ENCODE peak calls at places on chromosomes 6 and 20, in ten cellular contexts. One of them, this sample, is unnamed.

GRCh38 chr20:11687546-11688292 is 230.0 kb upstream of the BTBD3 start:
- DNase-seq in neural crest cell: no peak
- DNase-seq in AG09319: no peak
- DNase-seq in activated CD4-positive, alpha-beta T cell treated with anti-CD3 and anti-CD28 coated beads, Interleukin-2, amount 50 U/mL, for 1 hour: no peak
- DNase-seq in NCI-H1105 treated with DMSO at 0.1 percent for 48 hours: peak
- DNase-seq in sciatic nerve: no peak
- DNase-seq in PC-3: peak
- DNase-seq in left lung: no peak
- DNase-seq in HFFc6: no peak
- DNase-seq in H7: no peak
- DNase-seq in this sample: no peak

GRCh38 chr20:63272105-63273078 is at the start of gene ARFGAP1:
- DNase-seq in AG09319: peak
- DNase-seq in sciatic nerve: peak
- DNase-seq in NCI-H1105 treated with DMSO at 0.1 percent for 48 hours: peak
- DNase-seq in PC-3: peak
- DNase-seq in HFFc6: peak
- DNase-seq in neural crest cell: peak
- DNase-seq in left lung: peak
- DNase-seq in activated CD4-positive, alpha-beta T cell treated with anti-CD3 and anti-CD28 coated beads, Interleukin-2, amount 50 U/mL, for 1 hour: peak
- DNase-seq in H7: peak
- DNase-seq in this sample: peak

GRCh38 chr6:3202999-3203696 is 24.3 kb downstream of the TUBB2B start:
- DNase-seq in left lung: no peak
- DNase-seq in PC-3: no peak
- DNase-seq in HFFc6: peak
- DNase-seq in NCI-H1105 treated with DMSO at 0.1 percent for 48 hours: no peak
- DNase-seq in neural crest cell: no peak
- DNase-seq in H7: no peak
- DNase-seq in AG09319: no peak
- DNase-seq in activated CD4-positive, alpha-beta T cell treated with anti-CD3 and anti-CD28 coated beads, Interleukin-2, amount 50 U/mL, for 1 hour: no peak
- DNase-seq in sciatic nerve: no peak
- DNase-seq in this sample: no peak

GRCh38 chr6:163335671-163336545 is 78.6 kb upstream of the QKI start:
- DNase-seq in neural crest cell: no peak
- DNase-seq in sciatic nerve: peak
- DNase-seq in NCI-H1105 treated with DMSO at 0.1 percent for 48 hours: no peak
- DNase-seq in H7: peak
- DNase-seq in activated CD4-positive, alpha-beta T cell treated with anti-CD3 and anti-CD28 coated beads, Interleukin-2, amount 50 U/mL, for 1 hour: no peak
- DNase-seq in AG09319: no peak
- DNase-seq in PC-3: no peak
- DNase-seq in HFFc6: no peak
- DNase-seq in left lung: peak
- DNase-seq in this sample: no peak

GRCh38 chr6:2958331-2958711 is 13.0 kb downstream of the SERPINB6 start:
- DNase-seq in PC-3: no peak
- DNase-seq in HFFc6: no peak
- DNase-seq in sciatic nerve: no peak
- DNase-seq in neural crest cell: no peak
- DNase-seq in AG09319: no peak
- DNase-seq in NCI-H1105 treated with DMSO at 0.1 percent for 48 hours: no peak
- DNase-seq in activated CD4-positive, alpha-beta T cell treated with anti-CD3 and anti-CD28 coated beads, Interleukin-2, amount 50 U/mL, for 1 hour: no peak
- DNase-seq in H7: no peak
- DNase-seq in left lung: peak
- DNase-seq in this sample: no peak

GRCh38 chr20:60203451-60203850 is 245.2 kb downstream of the CDH26 start:
- DNase-seq in AG09319: no peak
- DNase-seq in NCI-H1105 treated with DMSO at 0.1 percent for 48 hours: no peak
- DNase-seq in PC-3: peak
- DNase-seq in left lung: no peak
- DNase-seq in activated CD4-positive, alpha-beta T cell treated with anti-CD3 and anti-CD28 coated beads, Interleukin-2, amount 50 U/mL, for 1 hour: no peak
- DNase-seq in H7: no peak
- DNase-seq in HFFc6: peak
- DNase-seq in sciatic nerve: no peak
- DNase-seq in neural crest cell: no peak
- DNase-seq in this sample: no peak

GRCh38 chr6:159169557-159170332 is 545 bp downstream of the FNDC1 start:
- DNase-seq in activated CD4-positive, alpha-beta T cell treated with anti-CD3 and anti-CD28 coated beads, Interleukin-2, amount 50 U/mL, for 1 hour: peak
- DNase-seq in PC-3: no peak
- DNase-seq in HFFc6: no peak
- DNase-seq in H7: peak
- DNase-seq in sciatic nerve: peak
- DNase-seq in neural crest cell: peak
- DNase-seq in left lung: no peak
- DNase-seq in NCI-H1105 treated with DMSO at 0.1 percent for 48 hours: peak
- DNase-seq in AG09319: no peak
- DNase-seq in this sample: no peak

GRCh38 chr20:48066256-48066655 is 281.0 kb upstream of the SULF2 start:
- DNase-seq in left lung: no peak
- DNase-seq in H7: no peak
- DNase-seq in HFFc6: no peak
- DNase-seq in neural crest cell: no peak
- DNase-seq in sciatic nerve: no peak
- DNase-seq in PC-3: peak
- DNase-seq in NCI-H1105 treated with DMSO at 0.1 percent for 48 hours: no peak
- DNase-seq in activated CD4-positive, alpha-beta T cell treated with anti-CD3 and anti-CD28 coated beads, Interleukin-2, amount 50 U/mL, for 1 hour: no peak
- DNase-seq in AG09319: no peak
- DNase-seq in this sample: no peak

GRCh38 chr6:143592335-143592734 is 80.8 kb upstream of the FUCA2 start:
- DNase-seq in neural crest cell: no peak
- DNase-seq in activated CD4-positive, alpha-beta T cell treated with anti-CD3 and anti-CD28 coated beads, Interleukin-2, amount 50 U/mL, for 1 hour: no peak
- DNase-seq in left lung: no peak
- DNase-seq in HFFc6: no peak
- DNase-seq in H7: peak
- DNase-seq in AG09319: no peak
- DNase-seq in sciatic nerve: no peak
- DNase-seq in NCI-H1105 treated with DMSO at 0.1 percent for 48 hours: peak
- DNase-seq in PC-3: peak
- DNase-seq in this sample: no peak

GRCh38 chr20:36881888-36882287 is 6.0 kb downstream of the TLDC2 start:
- DNase-seq in activated CD4-positive, alpha-beta T cell treated with anti-CD3 and anti-CD28 coated beads, Interleukin-2, amount 50 U/mL, for 1 hour: no peak
- DNase-seq in PC-3: no peak
- DNase-seq in sciatic nerve: no peak
- DNase-seq in neural crest cell: no peak
- DNase-seq in HFFc6: no peak
- DNase-seq in H7: no peak
- DNase-seq in NCI-H1105 treated with DMSO at 0.1 percent for 48 hours: no peak
- DNase-seq in left lung: no peak
- DNase-seq in AG09319: no peak
- DNase-seq in this sample: no peak

GRCh38 chr20:47319517-47320252 is 36.8 kb downstream of the ZMYND8 start:
- DNase-seq in sciatic nerve: peak
- DNase-seq in AG09319: no peak
- DNase-seq in H7: peak
- DNase-seq in HFFc6: peak
- DNase-seq in NCI-H1105 treated with DMSO at 0.1 percent for 48 hours: peak
- DNase-seq in activated CD4-positive, alpha-beta T cell treated with anti-CD3 and anti-CD28 coated beads, Interleukin-2, amount 50 U/mL, for 1 hour: no peak
- DNase-seq in PC-3: peak
- DNase-seq in left lung: peak
- DNase-seq in neural crest cell: no peak
- DNase-seq in this sample: no peak

GRCh38 chr6:105112577-105112976 is 67.2 kb downstream of the POPDC3 start:
- DNase-seq in H7: peak
- DNase-seq in HFFc6: no peak
- DNase-seq in neural crest cell: no peak
- DNase-seq in activated CD4-positive, alpha-beta T cell treated with anti-CD3 and anti-CD28 coated beads, Interleukin-2, amount 50 U/mL, for 1 hour: no peak
- DNase-seq in AG09319: no peak
- DNase-seq in PC-3: no peak
- DNase-seq in NCI-H1105 treated with DMSO at 0.1 percent for 48 hours: no peak
- DNase-seq in left lung: no peak
- DNase-seq in sciatic nerve: no peak
- DNase-seq in this sample: no peak

GRCh38 chr6:14806101-14806500 is 439.8 kb upstream of the JARID2 start:
- DNase-seq in HFFc6: no peak
- DNase-seq in H7: no peak
- DNase-seq in sciatic nerve: no peak
- DNase-seq in PC-3: no peak
- DNase-seq in NCI-H1105 treated with DMSO at 0.1 percent for 48 hours: no peak
- DNase-seq in left lung: no peak
- DNase-seq in activated CD4-positive, alpha-beta T cell treated with anti-CD3 and anti-CD28 coated beads, Interleukin-2, amount 50 U/mL, for 1 hour: no peak
- DNase-seq in AG09319: no peak
- DNase-seq in neural crest cell: no peak
- DNase-seq in this sample: no peak

GRCh38 chr6:77361018-77361417 is 102.3 kb downstream of the HTR1B start:
- DNase-seq in NCI-H1105 treated with DMSO at 0.1 percent for 48 hours: no peak
- DNase-seq in HFFc6: no peak
- DNase-seq in H7: no peak
- DNase-seq in neural crest cell: no peak
- DNase-seq in activated CD4-positive, alpha-beta T cell treated with anti-CD3 and anti-CD28 coated beads, Interleukin-2, amount 50 U/mL, for 1 hour: no peak
- DNase-seq in AG09319: no peak
- DNase-seq in left lung: no peak
- DNase-seq in PC-3: no peak
- DNase-seq in sciatic nerve: no peak
- DNase-seq in this sample: no peak

This sample was measured in activated T-helper 1 cell treated with anti-CD3 and anti-CD28 coated beads, Interleukin-12 subunit alpha, Interleukin-12 subunit beta, Interleukin-2, Interleukin-4 antibody, amounts not matched to agents 30 ng/mL and 10 ng/mL and 1 ng/mL, durations not matched to agents 14 hours and 24 hours and 36 hours.